ENCODE peak calls at places on chromosomes 11 and 22, in five cellular contexts. P, O, F, C and L are unnamed samples.
A peak's percentile ranks its signal among the peaks of the same experiment; 100 is the strongest.

GRCh38 chr11:3160252-3161031 is 4.7 kb downstream of the OSBPL5 start:
- DNase-seq in C (peak; percentile 94), P (peak; percentile 72), F (peak; percentile 44), O (peak; percentile 45), L (peak; percentile 92)

GRCh38 chr11:74726547-74727182 is 4.6 kb downstream of the CHRDL2 start:
- DNase-seq in P (no peak), F (peak; percentile 37), O (peak; percentile 83), C (no peak), L (no peak)

GRCh38 chr22:16936625-16937024 is 71.4 kb downstream of the GAB4 start:
- DNase-seq in C (no peak), O (no peak), P (no peak), F (no peak), L (no peak)

GRCh38 chr22:22397292-22397870 is 111.2 kb downstream of the ZNF280B start:
- DNase-seq in F (peak; percentile 65), O (no peak), C (peak; percentile 64), P (no peak), L (no peak)

GRCh38 chr11:44306469-44307244 is 3.3 kb downstream of the ALX4 start:
- DNase-seq in F (no peak), P (no peak), O (no peak), C (no peak), L (no peak)

GRCh38 chr22:37069719-37070118 is 18.2 kb downstream of the KCTD17 start:
- DNase-seq in F (no peak), P (no peak), C (no peak), O (no peak), L (no peak)

GRCh38 chr11:113023228-113023627 is 62.0 kb downstream of the NCAM1 start:
- DNase-seq in C (no peak), F (no peak), P (no peak), O (peak; percentile 26), L (no peak)

GRCh38 chr22:38109391-38110000 is 988 bp downstream of the BAIAP2L2 start:
- DNase-seq in P (no peak), C (no peak), O (no peak), F (no peak), L (peak; percentile 69)

GRCh38 chr11:125072961-125073590 is 10.0 kb downstream of the SLC37A2 start:
- DNase-seq in C (no peak), F (no peak), P (no peak), O (no peak), L (no peak)

GRCh38 chr11:46914910-46915309 is 3.4 kb downstream of the LRP4 start:
- DNase-seq in C (no peak), O (no peak), F (no peak), P (no peak), L (no peak)

GRCh38 chr11:37248145-37248544 is 650.1 kb upstream of the RAG2 start:
- DNase-seq in P (no peak), O (no peak), C (no peak), F (no peak), L (no peak)

GRCh38 chr22:30253205-30253852 is 6.8 kb upstream of the LIF start:
- DNase-seq in O (no peak), C (no peak), F (peak; percentile 97), P (no peak), L (no peak)

GRCh38 chr22:46057206-46057605 is 80.2 kb upstream of the WNT7B start:
- DNase-seq in P (no peak), C (no peak), O (no peak), F (no peak), L (no peak)

GRCh38 chr11:74466916-74467885 is at the start of gene KCNE3:
- DNase-seq in O (no peak), F (no peak), C (no peak), P (no peak), L (no peak)

GRCh38 chr22:23828800-23829680 is 9.8 kb downstream of the DERL3 start:
- DNase-seq in C (no peak), P (no peak), O (no peak), F (no peak), L (no peak)

GRCh38 chr11:104918113-104918824 is 20.0 kb upstream of the CASP12 start:
- DNase-seq in F (peak; percentile 31), P (peak; percentile 48), O (no peak), C (no peak), L (no peak)

GRCh38 chr11:94776351-94777321 is 8.5 kb downstream of the AMOTL1 start:
- DNase-seq in C (no peak), F (no peak), O (peak; percentile 44), P (no peak), L (no peak)

GRCh38 chr11:83037877-83038276 is 33.8 kb downstream of the RAB30 start:
- DNase-seq in C (no peak), P (no peak), F (no peak), O (no peak), L (no peak)

GRCh38 chr11:25860677-25861445 is 471.1 kb upstream of the ANO3 start:
- DNase-seq in F (no peak), C (no peak), O (no peak), P (no peak), L (no peak)

GRCh38 chr11:120573756-120574354 is 62.3 kb downstream of the GRIK4 start:
- DNase-seq in O (no peak), F (no peak), P (no peak), C (no peak), L (no peak)

GRCh38 chr11:131370090-131370751 is at the start of gene NTM:
- DNase-seq in F (peak; percentile 13), C (no peak), O (no peak), P (no peak), L (no peak)

GRCh38 chr11:116454020-116454645 is 318.7 kb downstream of the BUD13 start:
- DNase-seq in O (no peak), C (no peak), P (no peak), F (no peak), L (no peak)

GRCh38 chr11:35151896-35152295 is 12.9 kb downstream of the CD44 start:
- DNase-seq in C (no peak), P (no peak), O (no peak), F (no peak), L (no peak)

GRCh38 chr11:23205156-23205871 is 345.0 kb upstream of the CCDC179 start:
- DNase-seq in P (no peak), F (peak; percentile 58), C (no peak), O (no peak), L (no peak)

GRCh38 chr11:106133529-106133928 is 56.1 kb downstream of the AASDHPPT start:
- DNase-seq in C (no peak), F (no peak), O (no peak), P (no peak), L (no peak)

GRCh38 chr22:27554106-27554814 is 247.3 kb downstream of the MN1 start:
- DNase-seq in O (peak; percentile 5), F (no peak), P (no peak), C (no peak), L (no peak)

GRCh38 chr22:39514373-39514973 is 5.9 kb upstream of the ATF4 start:
- DNase-seq in O (no peak), C (no peak), F (no peak), P (no peak), L (no peak)

GRCh38 chr11:28343304-28344233 is 235.4 kb downstream of the METTL15 start:
- DNase-seq in P (peak; percentile 8), O (peak; percentile 26), F (peak; percentile 40), C (no peak), L (no peak)

GRCh38 chr22:19497245-19497644 is 17.5 kb downstream of the CDC45 start:
- DNase-seq in O (no peak), C (no peak), P (no peak), F (peak; percentile 66), L (no peak)

GRCh38 chr22:25070870-25071465 is 118.5 kb downstream of the KIAA1671 start:
- DNase-seq in O (no peak), F (no peak), C (no peak), P (no peak), L (no peak)

GRCh38 chr11:77374108-77374507 is 72.6 kb upstream of the GDPD4 start:
- DNase-seq in C (no peak), O (no peak), P (no peak), F (no peak), L (no peak)

GRCh38 chr11:77073328-77074001 is 6.7 kb downstream of the CAPN5 start:
- DNase-seq in P (peak; percentile 91), O (peak; percentile 63), C (peak; percentile 93), F (peak; percentile 83), L (peak; percentile 59)

GRCh38 chr11:69142894-69143293 is 12.8 kb upstream of the SMIM38 start:
- DNase-seq in F (no peak), P (no peak), C (no peak), O (no peak), L (no peak)